ENCODE peak calls at places on chromosomes 12 and 14, in nine cellular contexts. A is GM23248; H is left ventricle myocardium inferior; Q is CD4-positive, CD25-positive, alpha-beta regulatory T cell; F is aorta; Z is tibial nerve; B is Panc1; G is K562; N is A549. D is an unnamed sample.

GRCh38 chr12:90627180-90627896 is 327.6 kb downstream of the CCER1 start:
- DNase-seq in G (no peak), Q (no peak), B (no peak), N (no peak), F (no peak), H (no peak), Z (no peak), A (peak), D (no peak)

GRCh38 chr14:77882098-77882497 is 82.2 kb downstream of the ADCK1 start:
- DNase-seq in A (peak), H (peak), F (no peak), N (no peak), Q (no peak), G (no peak), B (no peak), Z (no peak), D (no peak)

GRCh38 chr12:75862692-75863471 is 168.7 kb downstream of the PHLDA1 start:
- DNase-seq in H (no peak), N (peak), Q (no peak), G (no peak), Z (no peak), A (peak), B (peak), F (no peak), D (no peak)

GRCh38 chr12:32603858-32604257 is 75.2 kb upstream of the DNM1L start:
- DNase-seq in H (no peak), F (no peak), B (no peak), N (no peak), G (no peak), Q (no peak), Z (no peak), A (peak), D (no peak)

GRCh38 chr12:19507823-19508222 is 68.5 kb downstream of the AEBP2 start:
- DNase-seq in G (no peak), F (no peak), N (no peak), H (no peak), B (no peak), Z (no peak), A (peak), Q (no peak), D (no peak)

GRCh38 chr12:26740991-26741390 is 92.0 kb downstream of the ITPR2 start:
- DNase-seq in Z (no peak), Q (no peak), H (no peak), F (no peak), B (no peak), G (no peak), N (no peak), A (no peak), D (no peak)

GRCh38 chr12:68932123-68932700 is 759 bp downstream of the CPM start:
- DNase-seq in B (no peak), A (no peak), G (no peak), Z (no peak), N (peak), Q (no peak), F (no peak), H (no peak), D (no peak)

GRCh38 chr12:6200266-6201198 is at the start of gene CD9:
- DNase-seq in Z (peak), A (peak), N (peak), Q (peak), F (peak), G (peak), B (no peak), H (peak), D (peak)

GRCh38 chr14:81727243-81727642 is 193.6 kb upstream of the SEL1L start:
- DNase-seq in B (no peak), Z (no peak), F (peak), H (no peak), G (no peak), N (no peak), Q (no peak), A (no peak), D (no peak)

GRCh38 chr14:25103261-25103660 is 53.3 kb upstream of the STXBP6 start:
- DNase-seq in B (no peak), Q (no peak), G (no peak), H (no peak), F (no peak), A (no peak), Z (no peak), N (no peak), D (no peak)

GRCh38 chr12:80058586-80058985 is 40.8 kb upstream of the OTOGL start:
- DNase-seq in F (no peak), B (no peak), Q (no peak), Z (no peak), G (no peak), N (no peak), H (no peak), A (no peak), D (no peak)

GRCh38 chr12:52975820-52976573 is 27.1 kb downstream of the KRT18 start:
- DNase-seq in H (no peak), F (no peak), A (peak), G (no peak), B (no peak), Z (no peak), N (no peak), Q (no peak), D (peak)

GRCh38 chr12:89521348-89522238 is 3.0 kb downstream of the GALNT4 start:
- DNase-seq in F (no peak), G (no peak), H (no peak), Q (no peak), N (no peak), A (no peak), B (no peak), Z (no peak), D (no peak)

GRCh38 chr14:57560681-57561080 is 67.0 kb upstream of the CCDC198 start:
- DNase-seq in G (no peak), N (no peak), A (no peak), Z (no peak), H (no peak), F (no peak), B (no peak), Q (no peak), D (no peak)

GRCh38 chr14:102320033-102320660 is 601 bp downstream of the ZNF839 start:
- DNase-seq in G (peak), Q (peak), B (no peak), H (peak), N (peak), Z (no peak), F (peak), A (peak), D (no peak)

GRCh38 chr12:100871335-100871734 is 76.8 kb downstream of the ANO4 start:
- DNase-seq in Q (no peak), N (no peak), F (no peak), B (no peak), G (no peak), H (no peak), A (no peak), Z (no peak), D (no peak)

GRCh38 chr14:61537567-61538463 is 157.5 kb upstream of the HIF1A start:
- DNase-seq in Z (no peak), G (peak), Q (no peak), H (no peak), N (peak), A (peak), B (no peak), F (no peak), D (no peak)

DNA sequence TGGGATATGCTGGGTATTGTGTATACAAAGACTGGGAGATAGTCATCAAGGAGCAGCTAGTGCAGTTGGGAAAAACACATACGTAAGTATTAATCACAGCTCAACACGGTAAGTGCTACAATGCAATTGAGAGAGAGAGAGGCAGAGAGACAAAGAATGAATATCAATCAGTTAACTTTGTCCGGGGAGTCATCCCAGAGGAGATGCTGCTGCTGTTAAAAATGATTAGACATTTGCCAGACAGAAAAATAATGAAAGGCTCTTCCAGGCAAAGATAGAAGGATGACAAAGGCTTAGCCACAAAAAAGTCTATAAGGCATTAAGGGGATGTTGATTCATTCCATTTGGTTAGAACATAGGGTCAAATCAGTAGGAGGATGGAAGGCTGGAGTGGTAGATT is 45.1 kb downstream of the AKAP6 start:
- DNase-seq in H (no peak), A (peak), N (no peak), Z (no peak), G (no peak), B (no peak), F (no peak), Q (no peak), D (no peak)
- H3K27ac ChIP-seq in H (no peak), A (peak), N (no peak), Z (no peak), G (no peak), B (no peak), F (no peak), Q (no peak), D (no peak)

GRCh38 chr14:70011098-70011497 is 131.9 kb downstream of the SMOC1 start:
- DNase-seq in B (no peak), Q (no peak), G (no peak), A (no peak), Z (no peak), F (no peak), H (no peak), N (no peak), D (no peak)
- H3K27ac ChIP-seq in B (no peak), Q (no peak), G (no peak), A (no peak), Z (no peak), F (no peak), H (no peak), N (peak), D (no peak)

DNA sequence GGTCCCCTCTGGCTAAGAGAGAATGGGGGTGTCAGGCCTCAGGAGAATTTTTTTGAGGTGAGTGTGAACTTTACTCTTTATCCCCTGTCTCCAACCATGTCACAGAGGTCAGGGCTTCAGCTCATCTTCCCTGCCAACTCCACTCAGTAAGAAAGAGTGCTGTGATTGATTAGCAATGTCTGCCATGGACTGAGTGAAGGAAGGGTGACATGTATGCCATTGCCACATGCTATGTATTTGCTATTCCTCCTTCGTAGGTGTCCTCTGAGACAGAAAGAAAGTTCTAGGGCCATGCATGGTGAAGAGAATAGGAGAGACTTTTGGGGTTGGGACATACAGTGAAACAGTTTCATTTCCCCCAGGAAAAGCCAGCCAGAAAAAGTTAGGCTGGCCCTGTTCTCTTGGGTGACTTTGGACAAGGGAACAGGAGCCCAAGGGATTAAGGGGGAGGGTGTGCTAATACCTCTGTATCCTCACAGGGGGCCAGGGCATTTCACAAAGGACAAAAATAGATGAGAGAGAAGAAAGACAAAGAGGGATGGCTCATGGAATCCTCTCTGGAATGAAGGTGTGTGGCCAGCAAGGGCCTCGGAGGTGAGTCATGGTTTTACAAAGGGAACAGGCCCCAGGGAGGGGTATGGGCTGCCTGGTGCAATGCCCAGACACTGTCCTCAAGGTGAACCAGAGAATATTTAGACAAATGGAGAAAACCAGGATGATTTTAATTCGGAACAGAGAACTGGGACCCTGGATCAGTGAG is 13.9 kb upstream of the MYL2 start:
- DNase-seq in A (peak), Z (no peak), N (peak), F (no peak), B (no peak), H (no peak), G (no peak), Q (no peak), D (no peak)
- H3K27ac ChIP-seq in A (no peak), Z (no peak), N (peak), F (no peak), B (no peak), H (peak), G (no peak), Q (no peak), D (no peak)

GRCh38 chr14:98798099-98798498 is 473.9 kb downstream of the BCL11B start:
- DNase-seq in Q (no peak), H (no peak), G (no peak), F (no peak), N (no peak), A (no peak), B (no peak), Z (no peak), D (no peak)
- H3K27ac ChIP-seq in Q (no peak), H (no peak), G (no peak), F (no peak), N (no peak), A (no peak), B (no peak), Z (no peak), D (no peak)

D was measured in caudate nucleus.